ENCODE peak calls at places on chromosome 2, in six cellular contexts. H is IMR-90, O is A549, I is endothelial cell of umbilical vein, D is esophagus squamous epithelium, L is uterus. W is an unnamed sample.

GRCh38 chr2:128625966-128626757 is 307.5 kb upstream of the HS6ST1 start:
- DNase-seq in H (no peak), O (no peak), I (no peak), D (no peak), L (no peak), W (no peak)

GRCh38 chr2:6639870-6640639 is 225.7 kb downstream of the CMPK2 start:
- DNase-seq in H (no peak), O (no peak), I (no peak), D (no peak), L (no peak), W (no peak)

GRCh38 chr2:10385501-10385900 is 62.6 kb downstream of the ODC1 start:
- DNase-seq in H (no peak), O (no peak), I (no peak), D (no peak), L (no peak), W (no peak)

GRCh38 chr2:206526416-206526815 is 83.1 kb downstream of the ADAM23 start:
- DNase-seq in H (no peak), O (no peak), I (no peak), D (no peak), L (no peak), W (no peak)

GRCh38 chr2:195531754-195532153 is 125.3 kb upstream of the SLC39A10 start:
- DNase-seq in H (peak; percentile 32), O (no peak), I (no peak), D (no peak), L (no peak), W (no peak)

GRCh38 chr2:36707050-36707449 is 10.5 kb downstream of the VIT start:
- DNase-seq in H (peak; percentile 29), O (no peak), I (no peak), D (no peak), L (no peak), W (no peak)

GRCh38 chr2:223697316-223697875 is 95.2 kb upstream of the SCG2 start:
- DNase-seq in H (no peak), O (no peak), I (no peak), D (no peak), L (no peak), W (no peak)

GRCh38 chr2:112055833-112056625 is 960 bp downstream of the TMEM87B start:
- DNase-seq in H (peak; percentile 95), O (peak; percentile 54), I (peak; percentile 82), D (no peak), L (peak; percentile 76), W (no peak)

GRCh38 chr2:238158018-238158806 is 558 bp upstream of the ERFE start:
- DNase-seq in H (no peak), O (no peak), I (no peak), D (no peak), L (no peak), W (no peak)

GRCh38 chr2:53129851-53130250 is 637.8 kb upstream of the CHAC2 start:
- DNase-seq in H (peak; percentile 85), O (no peak), I (no peak), D (no peak), L (no peak), W (no peak)

GRCh38 chr2:10161206-10161931 is 38.8 kb downstream of the RRM2 start:
- DNase-seq in H (peak; percentile 35), O (no peak), I (peak; percentile 90), D (no peak), L (no peak), W (peak; percentile 77)

GRCh38 chr2:52668752-52669151 is 1098.9 kb upstream of the CHAC2 start:
- DNase-seq in H (no peak), O (no peak), I (no peak), D (no peak), L (no peak), W (no peak)

GRCh38 chr2:228048838-228049490 is 132.5 kb downstream of the SPHKAP start:
- DNase-seq in H (peak; percentile 11), O (peak; percentile 41), I (no peak), D (no peak), L (no peak), W (no peak)

GRCh38 chr2:186485871-186486650 is at the start of gene ZC3H15:
- DNase-seq in H (peak; percentile 98), O (peak; percentile 82), I (peak; percentile 97), D (peak; percentile 89), L (peak; percentile 96), W (peak; percentile 99)
- TF ChIP-seq POLR2A in H (peak; percentile 97), O (peak; percentile 67), I (peak; percentile 95), D (peak; percentile 87), L (peak; percentile 89), W (peak; percentile 72)

GRCh38 chr2:156687715-156688114 is 251.5 kb downstream of the GPD2 start:
- DNase-seq in H (peak; percentile 1), O (no peak), I (no peak), D (no peak), L (no peak), W (no peak)
- H3K4me3 ChIP-seq in H (no peak overlapping the region), O (no peak overlapping the region), I (no peak overlapping the region), D (no peak overlapping the region), L (no peak overlapping the region), W (no peak overlapping the region)

GRCh38 chr2:20048488-20049443 is 2.7 kb downstream of the LAPTM4A start:
- DNase-seq in H (no peak), O (no peak), I (peak; percentile 36), D (no peak), L (no peak), W (no peak)

GRCh38 chr2:20050712-20051517 is 513 bp downstream of the LAPTM4A start:
- DNase-seq in H (peak; percentile 65), O (peak; percentile 47), I (peak; percentile 75), D (no peak), L (peak; percentile 47), W (no peak)

GRCh38 chr2:20051518-20052228 is at the start of gene LAPTM4A:
- DNase-seq in H (peak; percentile 100), O (peak; percentile 99), I (peak; percentile 100), D (peak; percentile 97), L (peak; percentile 98), W (peak; percentile 100)

GRCh38 chr2:20049631-20050030 is 1.8 kb downstream of the LAPTM4A start:
- DNase-seq in H (peak; percentile 37), O (no peak), I (peak; percentile 66), D (no peak), L (no peak), W (no peak)

DNA sequence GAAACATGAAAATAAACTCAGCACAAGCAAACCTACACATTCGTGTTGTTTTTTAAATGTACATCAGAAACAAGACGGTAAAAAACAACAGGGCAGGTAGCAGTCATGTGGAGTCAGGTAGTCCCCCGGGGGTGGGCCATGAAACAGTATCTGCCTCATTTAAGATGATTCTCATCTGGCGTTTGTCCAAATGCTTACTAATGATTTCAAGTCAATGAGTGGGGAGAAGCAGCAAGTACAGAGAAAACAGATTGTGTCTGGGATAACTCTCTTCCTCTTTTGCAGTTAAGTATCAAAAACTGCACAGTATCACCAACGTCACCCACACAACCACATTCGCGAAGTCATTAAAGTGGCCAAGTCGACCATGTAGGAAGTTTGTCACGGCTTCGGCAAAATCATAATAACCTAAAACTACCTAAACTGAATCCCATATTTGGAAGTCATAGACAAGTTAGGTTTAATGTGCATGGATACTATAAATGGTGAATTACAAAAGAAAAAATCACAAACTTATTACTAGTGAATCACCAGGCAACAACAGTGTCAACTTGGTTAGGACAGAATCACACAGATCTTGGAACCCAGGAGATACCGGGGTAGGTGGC is 1.2 kb downstream of the LAPTM4A start:
- DNase-seq in H (peak; percentile 88), O (no peak), I (peak; percentile 70), D (no peak), L (no peak), W (no peak)
- H3K27ac ChIP-seq in H (peak overlapping the region; percentile 97), O (peak overlapping the region; percentile 92), I (peak overlapping the region; percentile 94), D (peak overlapping the region; percentile 98), L (peak overlapping the region; percentile 98), W (peak overlapping the region; percentile 97)

GRCh38 chr2:8679567-8679826 is 2.4 kb upstream of the ID2 start:
- DNase-seq in H (no peak), O (no peak), I (no peak), D (no peak), L (no peak), W (no peak)

GRCh38 chr2:8679827-8680731 is 1.8 kb upstream of the ID2 start:
- DNase-seq in H (peak; percentile 43), O (peak; percentile 91), I (peak; percentile 71), D (no peak), L (peak; percentile 27), W (peak; percentile 79)

GRCh38 chr2:8676915-8677645 is 4.8 kb upstream of the ID2 start:
- DNase-seq in H (peak; percentile 9), O (no peak), I (no peak), D (no peak), L (no peak), W (no peak)

GRCh38 chr2:8677646-8678592 is 3.9 kb upstream of the ID2 start:
- DNase-seq in H (peak; percentile 54), O (no peak), I (peak; percentile 51), D (no peak), L (peak; percentile 56), W (no peak)

GRCh38 chr2:8678731-8679566 is 2.9 kb upstream of the ID2 start:
- DNase-seq in H (peak; percentile 91), O (peak; percentile 89), I (peak; percentile 91), D (no peak), L (peak; percentile 91), W (peak; percentile 94)
- TF ChIP-seq POLR2A in H (peak; percentile 24), O (peak; percentile 46), I (no peak), D (no peak), L (peak; percentile 52), W (no peak)

DNA sequence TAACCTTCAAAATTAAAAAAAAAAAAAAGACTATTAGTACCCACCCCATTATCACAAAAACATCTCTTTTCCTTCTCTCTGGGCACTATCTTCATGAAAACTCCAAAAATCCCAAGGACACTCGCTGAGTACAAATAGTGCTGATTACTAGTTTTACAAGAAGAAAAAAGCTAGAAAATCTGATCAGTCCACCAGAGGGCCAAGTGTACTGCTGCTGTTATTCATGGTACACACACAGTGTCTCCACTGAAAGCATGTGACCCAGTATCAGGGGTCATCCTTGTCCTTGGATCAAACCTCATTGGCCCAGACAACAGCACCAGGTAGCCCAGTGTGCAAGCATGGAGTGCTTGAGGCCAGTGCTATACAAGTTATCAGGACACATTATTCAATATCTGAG is 382.7 kb upstream of the KLHL29 start:
- DNase-seq in H (no peak), O (no peak), I (no peak), D (no peak), L (no peak), W (no peak)
- H3K4me3 ChIP-seq in H (no peak overlapping the region), O (no peak overlapping the region), I (no peak overlapping the region), D (no peak overlapping the region), L (no peak overlapping the region), W (no peak overlapping the region)